ENCODE peak calls at places on chromosomes 7 and 10, in four cellular contexts. W, B, Z and M are unnamed samples.

GRCh38 chr7:135169141-135169935 is 1.2 kb downstream of the CYREN start:
- DNase-seq in W (peak), B (peak), Z (peak), M (peak)

GRCh38 chr10:124672181-124672638 is 72.0 kb downstream of the FAM53B start:
- DNase-seq in W (no peak), B (no peak), Z (no peak), M (no peak)

GRCh38 chr7:135320277-135320676 is 86.6 kb downstream of the STRA8 start:
- DNase-seq in W (no peak), B (no peak), Z (no peak), M (no peak)

GRCh38 chr10:23081891-23082290 is 13.5 kb upstream of the MSRB2 start:
- DNase-seq in W (no peak), B (peak), Z (no peak), M (peak)

GRCh38 chr7:29563590-29564454 is at the start of gene PRR15:
- DNase-seq in W (peak), B (peak), Z (no peak), M (peak)

GRCh38 chr7:95536656-95537311 is 51.0 kb downstream of the ASB4 start:
- DNase-seq in W (no peak), B (peak), Z (no peak), M (no peak)

GRCh38 chr10:72175166-72175565 is 40.6 kb upstream of the ANAPC16 start:
- DNase-seq in W (no peak), B (no peak), Z (no peak), M (no peak)

GRCh38 chr10:103273026-103273425 is 3.9 kb upstream of the INA start:
- DNase-seq in W (no peak), B (no peak), Z (no peak), M (peak)

GRCh38 chr10:97718178-97718577 is 4.6 kb downstream of the MARVELD1 start:
- DNase-seq in W (no peak), B (no peak), Z (no peak), M (no peak)

GRCh38 chr7:51899611-51900010 is 583.0 kb upstream of the COBL start:
- DNase-seq in W (no peak), B (no peak), Z (no peak), M (no peak)

GRCh38 chr7:24970676-24971075 is 9.3 kb downstream of the OSBPL3 start:
- DNase-seq in W (no peak), B (no peak), Z (no peak), M (no peak)

GRCh38 chr7:24972166-24972477 is 7.9 kb downstream of the OSBPL3 start:
- DNase-seq in W (no peak), B (no peak), Z (no peak), M (no peak)

GRCh38 chr7:24972991-24973390 is 7.0 kb downstream of the OSBPL3 start:
- DNase-seq in W (no peak), B (no peak), Z (no peak), M (no peak)

GRCh38 chr7:24974026-24974832 is 5.7 kb downstream of the OSBPL3 start:
- DNase-seq in W (no peak), B (peak), Z (no peak), M (no peak)

DNA sequence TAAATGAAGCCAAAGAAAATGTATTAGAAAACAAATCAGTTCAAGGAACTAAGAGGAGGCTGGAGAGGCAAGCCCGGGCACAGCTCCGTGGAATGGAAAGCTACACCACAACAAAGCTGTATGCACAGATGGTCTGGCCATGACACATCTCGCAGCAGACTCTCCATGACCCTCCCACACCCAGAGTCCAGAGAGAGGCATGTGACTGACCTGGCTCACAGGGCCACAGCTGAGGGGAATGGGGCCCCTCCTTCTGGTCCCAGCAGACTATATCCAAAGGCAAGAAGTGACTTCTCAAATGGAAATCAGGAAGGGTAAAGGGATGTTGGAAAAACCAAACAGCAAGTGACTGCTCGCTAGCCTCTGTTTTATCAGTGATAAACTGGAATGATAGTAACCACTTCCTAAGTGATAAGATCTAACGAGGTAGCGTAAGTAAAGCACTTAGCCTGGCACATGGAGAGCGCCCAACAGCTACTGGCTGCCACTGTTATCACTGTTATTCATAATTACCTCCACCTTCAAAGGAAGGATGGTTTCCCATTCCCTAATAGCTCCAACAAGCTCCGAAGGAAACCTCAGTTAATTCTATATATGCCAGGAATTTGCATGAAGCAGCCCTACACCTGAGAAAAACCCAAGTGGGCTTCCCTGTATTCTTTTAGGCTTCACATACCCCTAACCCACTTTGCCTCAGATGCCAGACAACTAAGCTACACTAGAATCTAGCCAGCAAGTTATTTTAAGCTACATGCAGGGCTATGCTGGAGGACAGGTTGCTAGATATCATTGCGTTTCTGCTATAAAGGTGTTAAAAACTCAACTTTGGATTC is 8.4 kb downstream of the OSBPL3 start:
- DNase-seq in W (no peak), B (peak), Z (peak), M (peak)
- TF ChIP-seq HDAC2 in W (no peak), B (no peak), Z (no peak), M (no peak)

GRCh38 chr10:16639457-16639856 is 117.8 kb upstream of the C1QL3 start:
- DNase-seq in W (no peak), B (no peak), Z (no peak), M (no peak)

GRCh38 chr10:16640153-16640552 is 118.5 kb upstream of the C1QL3 start:
- DNase-seq in W (no peak), B (no peak), Z (no peak), M (no peak)

GRCh38 chr10:16643502-16643901 is 121.8 kb upstream of the C1QL3 start:
- DNase-seq in W (no peak), B (no peak), Z (no peak), M (no peak)

GRCh38 chr10:16646474-16647059 is 124.9 kb upstream of the C1QL3 start:
- DNase-seq in W (no peak), B (no peak), Z (no peak), M (no peak)

DNA sequence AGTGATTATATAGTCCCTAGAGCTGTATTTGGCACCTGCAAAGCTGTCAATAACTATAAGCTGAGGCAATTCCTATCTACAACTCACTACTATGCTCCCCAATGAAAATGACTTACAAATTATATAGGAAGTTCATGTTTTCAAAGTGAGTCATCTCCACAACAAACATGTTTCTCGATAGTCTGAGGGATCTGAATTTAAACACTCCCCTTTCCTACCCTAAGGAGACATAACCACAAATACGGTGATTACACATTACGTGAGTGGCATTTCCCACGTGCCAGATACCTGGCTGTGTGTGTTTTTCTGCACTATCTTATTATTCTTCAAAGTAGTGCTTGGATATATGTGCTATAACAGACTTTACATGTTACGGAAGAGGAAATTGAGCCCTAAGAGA is 122.5 kb upstream of the C1QL3 start:
- DNase-seq in W (no peak), B (no peak), Z (no peak), M (peak)
- H3K4me2 ChIP-seq in W (no peak), B (no peak), Z (no peak), M (peak)

GRCh38 chr7:38822556-38822955 is 86.4 kb downstream of the VPS41 start:
- DNase-seq in W (no peak), B (no peak), Z (no peak), M (no peak)
- TF ChIP-seq HDAC2 in W (no peak), B (no peak), Z (no peak), M (no peak)

DNA sequence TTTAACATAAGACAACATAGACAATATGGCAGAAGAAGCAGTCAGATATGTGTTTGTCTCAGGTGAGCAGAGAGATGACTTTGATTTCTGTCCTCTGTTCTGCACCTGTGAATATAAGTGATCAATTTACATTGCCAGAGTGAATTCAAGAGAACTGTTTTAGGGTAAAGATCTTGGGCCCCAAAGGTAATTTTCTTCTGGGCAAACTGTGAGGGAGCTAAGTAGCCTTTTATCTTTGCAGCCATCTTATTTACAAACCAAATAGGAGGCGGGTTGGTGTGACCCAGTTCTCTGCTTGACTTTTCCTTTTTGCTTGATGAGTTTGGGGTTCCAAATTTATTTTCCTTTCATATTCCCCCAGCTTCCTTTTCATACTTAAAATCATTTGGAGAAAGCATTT is 118.2 kb downstream of the ANKRD26 start:
- DNase-seq in W (no peak), B (no peak), Z (no peak), M (no peak)
- H3K4me2 ChIP-seq in W (no peak), B (no peak), Z (no peak), M (no peak)

GRCh38 chr10:132247943-132248342 is 59.8 kb downstream of the STK32C start:
- DNase-seq in W (no peak), B (no peak), Z (no peak), M (no peak)
- TF ChIP-seq HDAC2 in W (no peak), B (no peak), Z (no peak), M (no peak)

GRCh38 chr7:23471090-23471859 is 984 bp upstream of the IGF2BP3 start:
- DNase-seq in W (no peak), B (peak), Z (peak), M (peak)
- H3K4me2 ChIP-seq in W (peak), B (peak), Z (peak), M (peak)

GRCh38 chr10:110274629-110275028 is 30.1 kb downstream of the SMNDC1 start:
- DNase-seq in W (no peak), B (no peak), Z (no peak), M (no peak)

GRCh38 chr10:110276603-110277002 is 28.1 kb downstream of the SMNDC1 start:
- DNase-seq in W (no peak), B (no peak), Z (no peak), M (no peak)

GRCh38 chr10:110275140-110275729 is 29.5 kb downstream of the SMNDC1 start:
- DNase-seq in W (no peak), B (no peak), Z (no peak), M (no peak)

GRCh38 chr10:110278562-110278961 is 26.2 kb downstream of the SMNDC1 start:
- DNase-seq in W (no peak), B (no peak), Z (no peak), M (no peak)

GRCh38 chr10:110279062-110279986 is 25.4 kb downstream of the SMNDC1 start:
- DNase-seq in W (no peak), B (peak), Z (peak), M (peak)
- TF ChIP-seq HDAC2 in W (no peak), B (no peak), Z (no peak), M (no peak)

GRCh38 chr10:26737730-26738129 is 40.2 kb downstream of the PDSS1 start:
- DNase-seq in W (no peak), B (no peak), Z (no peak), M (no peak)

GRCh38 chr10:26741368-26741767 is 43.9 kb downstream of the PDSS1 start:
- DNase-seq in W (no peak), B (no peak), Z (no peak), M (no peak)

GRCh38 chr10:26739087-26739631 is 41.7 kb downstream of the PDSS1 start:
- DNase-seq in W (no peak), B (no peak), Z (no peak), M (no peak)

GRCh38 chr10:26735435-26735834 is 37.9 kb downstream of the PDSS1 start:
- DNase-seq in W (no peak), B (no peak), Z (no peak), M (no peak)

DNA sequence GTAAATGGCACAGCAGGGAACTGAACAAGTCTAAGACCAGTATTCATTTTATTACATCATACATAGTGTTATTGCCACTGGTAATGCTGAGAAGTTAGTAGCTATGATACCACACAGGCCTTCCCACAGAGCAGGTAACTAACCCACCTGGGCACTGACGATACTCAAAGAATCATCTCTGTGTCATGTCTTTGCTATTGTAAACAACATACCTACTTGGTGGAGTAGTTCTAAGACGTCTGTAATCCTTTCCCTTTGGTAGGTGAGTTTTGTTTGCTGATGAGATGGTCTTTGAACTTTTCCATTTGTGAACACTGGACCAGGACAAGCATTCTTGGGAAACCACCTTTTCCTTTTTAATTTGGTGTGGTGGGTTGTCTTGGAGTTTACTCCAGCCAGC is 40.9 kb downstream of the PDSS1 start:
- DNase-seq in W (no peak), B (peak), Z (no peak), M (no peak)
- H3K4me2 ChIP-seq in W (no peak), B (peak), Z (no peak), M (no peak)

GRCh38 chr7:100744605-100745004 is 11.2 kb downstream of the ZAN start:
- DNase-seq in W (no peak), B (no peak), Z (no peak), M (no peak)

GRCh38 chr7:100739934-100740333 is 6.5 kb downstream of the ZAN start:
- DNase-seq in W (no peak), B (no peak), Z (no peak), M (no peak)

DNA sequence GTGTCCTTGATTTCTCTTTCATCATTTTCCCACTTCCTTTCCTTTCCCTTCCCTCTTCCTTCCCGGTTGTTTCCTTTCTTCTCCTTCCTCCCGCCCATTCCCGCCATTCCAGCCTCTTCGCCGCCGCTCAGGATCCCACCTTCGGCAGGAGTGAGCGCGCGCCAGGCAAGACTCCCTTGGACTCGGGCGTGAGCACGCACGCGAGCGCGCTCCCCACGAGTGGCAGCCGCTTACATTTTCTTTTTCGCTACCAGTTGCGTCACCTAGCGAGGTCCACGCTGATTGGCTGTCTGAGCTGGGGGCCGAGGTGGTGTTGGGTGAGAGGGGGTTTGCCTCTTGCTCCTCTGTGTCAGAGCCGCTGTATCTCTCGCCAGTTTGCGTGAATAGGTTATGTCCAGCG is 11.8 kb downstream of the ZAN start:
- DNase-seq in W (no peak), B (no peak), Z (peak), M (no peak)
- TF ChIP-seq HDAC2 in W (no peak), B (no peak), Z (no peak), M (no peak)